ENCODE peak calls at places on chromosomes 13 and 19, in seven cellular contexts. One of them, this sample, is unnamed.

GRCh38 chr13:21683034-21683733 is 12.3 kb downstream of the FGF9 start:
- DNase-seq in T-helper 17 cell: no peak
- DNase-seq in ACHN: peak
- DNase-seq in NCI-H2107: no peak
- DNase-seq in stimulated activated CD4-positive, alpha-beta T cell treated with anti-CD3 and anti-CD28 coated beads, Interleukin-1b, Interleukin-23, amount 100 ng/mL, for 1 hour: no peak
- DNase-seq in retinal pigment epithelial cell: no peak
- DNase-seq in HS-5: peak
- DNase-seq in this sample: no peak

GRCh38 chr13:52739468-52740071 is at the start of gene CNMD:
- DNase-seq in HS-5: no peak
- DNase-seq in NCI-H2107: no peak
- DNase-seq in stimulated activated CD4-positive, alpha-beta T cell treated with anti-CD3 and anti-CD28 coated beads, Interleukin-1b, Interleukin-23, amount 100 ng/mL, for 1 hour: no peak
- DNase-seq in retinal pigment epithelial cell: no peak
- DNase-seq in T-helper 17 cell: no peak
- DNase-seq in ACHN: no peak
- DNase-seq in this sample: no peak

GRCh38 chr19:13155472-13156284 is 5.5 kb downstream of the IER2 start:
- DNase-seq in ACHN: peak
- DNase-seq in HS-5: no peak
- DNase-seq in retinal pigment epithelial cell: peak
- DNase-seq in T-helper 17 cell: peak
- DNase-seq in stimulated activated CD4-positive, alpha-beta T cell treated with anti-CD3 and anti-CD28 coated beads, Interleukin-1b, Interleukin-23, amount 100 ng/mL, for 1 hour: no peak
- DNase-seq in NCI-H2107: peak
- DNase-seq in this sample: peak

GRCh38 chr13:79373916-79374315 is 32.1 kb downstream of the RBM26 start:
- DNase-seq in ACHN: no peak
- DNase-seq in T-helper 17 cell: no peak
- DNase-seq in NCI-H2107: no peak
- DNase-seq in HS-5: no peak
- DNase-seq in retinal pigment epithelial cell: no peak
- DNase-seq in stimulated activated CD4-positive, alpha-beta T cell treated with anti-CD3 and anti-CD28 coated beads, Interleukin-1b, Interleukin-23, amount 100 ng/mL, for 1 hour: no peak
- DNase-seq in this sample: no peak

GRCh38 chr19:38134538-38135149 is 89.4 kb downstream of the DPF1 start:
- DNase-seq in stimulated activated CD4-positive, alpha-beta T cell treated with anti-CD3 and anti-CD28 coated beads, Interleukin-1b, Interleukin-23, amount 100 ng/mL, for 1 hour: no peak
- DNase-seq in retinal pigment epithelial cell: no peak
- DNase-seq in T-helper 17 cell: no peak
- DNase-seq in NCI-H2107: no peak
- DNase-seq in HS-5: no peak
- DNase-seq in ACHN: peak
- DNase-seq in this sample: peak

GRCh38 chr13:63463782-63464610 is 2048.3 kb upstream of the PCDH20 start:
- DNase-seq in HS-5: no peak
- DNase-seq in T-helper 17 cell: no peak
- DNase-seq in retinal pigment epithelial cell: no peak
- DNase-seq in NCI-H2107: no peak
- DNase-seq in stimulated activated CD4-positive, alpha-beta T cell treated with anti-CD3 and anti-CD28 coated beads, Interleukin-1b, Interleukin-23, amount 100 ng/mL, for 1 hour: no peak
- DNase-seq in ACHN: no peak
- DNase-seq in this sample: no peak

GRCh38 chr19:49403404-49404187 is 15.5 kb downstream of the KASH5 start:
- DNase-seq in stimulated activated CD4-positive, alpha-beta T cell treated with anti-CD3 and anti-CD28 coated beads, Interleukin-1b, Interleukin-23, amount 100 ng/mL, for 1 hour: no peak
- DNase-seq in T-helper 17 cell: no peak
- DNase-seq in HS-5: no peak
- DNase-seq in retinal pigment epithelial cell: no peak
- DNase-seq in ACHN: no peak
- DNase-seq in NCI-H2107: peak
- DNase-seq in this sample: no peak

GRCh38 chr13:60617863-60618733 is 221.1 kb downstream of the TDRD3 start:
- DNase-seq in ACHN: peak
- DNase-seq in retinal pigment epithelial cell: no peak
- DNase-seq in T-helper 17 cell: no peak
- DNase-seq in NCI-H2107: no peak
- DNase-seq in stimulated activated CD4-positive, alpha-beta T cell treated with anti-CD3 and anti-CD28 coated beads, Interleukin-1b, Interleukin-23, amount 100 ng/mL, for 1 hour: no peak
- DNase-seq in HS-5: no peak
- DNase-seq in this sample: no peak

GRCh38 chr13:48892311-48892710 is 83.4 kb upstream of the FNDC3A start:
- DNase-seq in NCI-H2107: no peak
- DNase-seq in HS-5: peak
- DNase-seq in T-helper 17 cell: no peak
- DNase-seq in ACHN: peak
- DNase-seq in stimulated activated CD4-positive, alpha-beta T cell treated with anti-CD3 and anti-CD28 coated beads, Interleukin-1b, Interleukin-23, amount 100 ng/mL, for 1 hour: no peak
- DNase-seq in retinal pigment epithelial cell: peak
- DNase-seq in this sample: no peak

GRCh38 chr13:47114030-47114429 is 217.2 kb upstream of the HTR2A start:
- DNase-seq in ACHN: peak
- DNase-seq in T-helper 17 cell: no peak
- DNase-seq in NCI-H2107: no peak
- DNase-seq in HS-5: peak
- DNase-seq in retinal pigment epithelial cell: no peak
- DNase-seq in stimulated activated CD4-positive, alpha-beta T cell treated with anti-CD3 and anti-CD28 coated beads, Interleukin-1b, Interleukin-23, amount 100 ng/mL, for 1 hour: no peak
- DNase-seq in this sample: no peak

GRCh38 chr19:18542936-18543813 is at the start of gene FKBP8:
- DNase-seq in ACHN: peak
- DNase-seq in T-helper 17 cell: peak
- DNase-seq in stimulated activated CD4-positive, alpha-beta T cell treated with anti-CD3 and anti-CD28 coated beads, Interleukin-1b, Interleukin-23, amount 100 ng/mL, for 1 hour: peak
- DNase-seq in retinal pigment epithelial cell: peak
- DNase-seq in HS-5: peak
- DNase-seq in NCI-H2107: peak
- DNase-seq in this sample: peak

GRCh38 chr19:31725051-31725450 is 375.8 kb upstream of the TSHZ3 start:
- DNase-seq in T-helper 17 cell: no peak
- DNase-seq in NCI-H2107: no peak
- DNase-seq in HS-5: no peak
- DNase-seq in stimulated activated CD4-positive, alpha-beta T cell treated with anti-CD3 and anti-CD28 coated beads, Interleukin-1b, Interleukin-23, amount 100 ng/mL, for 1 hour: no peak
- DNase-seq in retinal pigment epithelial cell: no peak
- DNase-seq in ACHN: no peak
- DNase-seq in this sample: no peak

GRCh38 chr13:30148171-30148754 is 159.1 kb downstream of the KATNAL1 start:
- DNase-seq in ACHN: no peak
- DNase-seq in NCI-H2107: no peak
- DNase-seq in HS-5: no peak
- DNase-seq in retinal pigment epithelial cell: no peak
- DNase-seq in stimulated activated CD4-positive, alpha-beta T cell treated with anti-CD3 and anti-CD28 coated beads, Interleukin-1b, Interleukin-23, amount 100 ng/mL, for 1 hour: no peak
- DNase-seq in T-helper 17 cell: no peak
- DNase-seq in this sample: no peak

GRCh38 chr19:4547303-4548237 is 7.7 kb upstream of the LRG1 start:
- DNase-seq in stimulated activated CD4-positive, alpha-beta T cell treated with anti-CD3 and anti-CD28 coated beads, Interleukin-1b, Interleukin-23, amount 100 ng/mL, for 1 hour: no peak
- DNase-seq in retinal pigment epithelial cell: no peak
- DNase-seq in T-helper 17 cell: no peak
- DNase-seq in HS-5: no peak
- DNase-seq in ACHN: peak
- DNase-seq in NCI-H2107: no peak
- DNase-seq in this sample: no peak

This sample was measured in transverse colon.